ENCODE peak calls at places on chromosomes 2 and 18, in eight cellular contexts. T is lower lobe of right lung, M is PC-3, L is dorsolateral prefrontal cortex, N is small intestine, E is HCT116, B is SK-N-SH, Y is GM12865. K is an unnamed sample.
A peak's percentile ranks its signal among the peaks of the same experiment; 100 is the strongest.

GRCh38 chr2:64990823-64991222 is 1.6 kb downstream of the SLC1A4 start:
- DNase-seq in T (no peak), M (no peak), L (no peak), N (no peak), E (no peak), B (no peak), Y (no peak), K (peak; percentile 23)

GRCh38 chr2:223943561-223944008 is 1.6 kb downstream of the WDFY1 start:
- DNase-seq in T (no peak), M (peak; percentile 78), L (no peak), N (peak; percentile 77), E (no peak), B (peak; percentile 29), Y (no peak), K (peak; percentile 69)

GRCh38 chr2:65397122-65397521 is 35.3 kb downstream of the SPRED2 start:
- DNase-seq in T (no peak), M (peak; percentile 55), L (no peak), N (no peak), E (no peak), B (no peak), Y (peak; percentile 32), K (peak; percentile 13)

GRCh38 chr2:239328306-239329191 is 72.3 kb downstream of the HDAC4 start:
- DNase-seq in T (no peak), M (no peak), L (no peak), N (peak; percentile 84), E (no peak), B (peak; percentile 83), Y (no peak), K (peak; percentile 78)

GRCh38 chr2:191656389-191656788 is 21.5 kb upstream of the NABP1 start:
- DNase-seq in T (no peak), M (peak; percentile 15), L (no peak), N (no peak), E (no peak), B (no peak), Y (no peak), K (peak; percentile 92)

GRCh38 chr2:110107092-110108079 is 8.2 kb downstream of the MALL start:
- DNase-seq in T (no peak), M (peak; percentile 38), L (no peak), N (peak; percentile 97), E (no peak), B (no peak), Y (no peak), K (no peak)

GRCh38 chr2:237408280-237408679 is 5.7 kb downstream of the COL6A3 start:
- DNase-seq in T (no peak), M (no peak), L (no peak), N (no peak), E (no peak), B (no peak), Y (no peak), K (peak; percentile 71)

GRCh38 chr2:70104231-70105111 is 17.2 kb downstream of the PCBP1 start:
- DNase-seq in T (no peak), M (no peak), L (no peak), N (no peak), E (no peak), B (peak; percentile 67), Y (peak; percentile 84), K (peak; percentile 78)

GRCh38 chr18:68797901-68798300 is at the start of gene CCDC102B:
- DNase-seq in T (no peak), M (peak; percentile 52), L (no peak), N (no peak), E (no peak), B (peak; percentile 4), Y (no peak), K (peak; percentile 81)

DNA sequence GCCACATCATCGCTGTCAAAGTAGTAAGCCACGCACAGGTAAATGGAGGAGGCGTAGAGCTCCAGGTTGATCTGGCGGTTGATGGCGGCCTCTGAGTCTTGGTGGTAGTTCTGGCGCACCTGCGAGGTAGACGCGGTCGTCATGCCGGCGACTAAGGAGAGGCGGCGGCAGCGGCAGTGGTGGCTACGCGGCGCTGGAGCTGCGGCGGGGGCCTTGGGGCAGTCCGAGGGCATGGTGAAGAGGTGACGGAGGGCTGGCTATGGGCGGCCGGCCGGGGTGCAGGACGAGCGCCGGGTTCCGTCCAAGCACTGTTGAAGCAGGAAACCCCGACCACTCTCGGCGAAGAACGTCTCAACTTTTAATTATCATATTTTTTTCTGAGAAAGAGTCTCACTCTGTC is 12.7 kb upstream of the ZNF513 start:
- DNase-seq in T (no peak), M (no peak), L (no peak), N (no peak), E (no peak), B (no peak), Y (no peak), K (no peak)
- H3K4me3 ChIP-seq in T (no peak overlapping the region), M (no peak overlapping the region), L (no peak overlapping the region), N (no peak overlapping the region), E (no peak overlapping the region), B (no peak overlapping the region), Y (no peak overlapping the region), K (no peak overlapping the region)

GRCh38 chr2:217964658-217965161 is 38.1 kb downstream of the TNS1 start:
- DNase-seq in T (peak; percentile 43), M (no peak), L (no peak), N (peak; percentile 6), E (no peak), B (peak; percentile 51), Y (no peak), K (no peak)

GRCh38 chr2:217964255-217964654 is 38.5 kb downstream of the TNS1 start:
- DNase-seq in T (no peak), M (no peak), L (no peak), N (no peak), E (no peak), B (no peak), Y (no peak), K (no peak)

GRCh38 chr2:217970206-217970605 is 32.6 kb downstream of the TNS1 start:
- DNase-seq in T (no peak), M (no peak), L (no peak), N (no peak), E (no peak), B (no peak), Y (no peak), K (peak; percentile 62)

GRCh38 chr2:217969588-217969987 is 33.2 kb downstream of the TNS1 start:
- DNase-seq in T (no peak), M (no peak), L (no peak), N (no peak), E (no peak), B (no peak), Y (no peak), K (no peak)

DNA sequence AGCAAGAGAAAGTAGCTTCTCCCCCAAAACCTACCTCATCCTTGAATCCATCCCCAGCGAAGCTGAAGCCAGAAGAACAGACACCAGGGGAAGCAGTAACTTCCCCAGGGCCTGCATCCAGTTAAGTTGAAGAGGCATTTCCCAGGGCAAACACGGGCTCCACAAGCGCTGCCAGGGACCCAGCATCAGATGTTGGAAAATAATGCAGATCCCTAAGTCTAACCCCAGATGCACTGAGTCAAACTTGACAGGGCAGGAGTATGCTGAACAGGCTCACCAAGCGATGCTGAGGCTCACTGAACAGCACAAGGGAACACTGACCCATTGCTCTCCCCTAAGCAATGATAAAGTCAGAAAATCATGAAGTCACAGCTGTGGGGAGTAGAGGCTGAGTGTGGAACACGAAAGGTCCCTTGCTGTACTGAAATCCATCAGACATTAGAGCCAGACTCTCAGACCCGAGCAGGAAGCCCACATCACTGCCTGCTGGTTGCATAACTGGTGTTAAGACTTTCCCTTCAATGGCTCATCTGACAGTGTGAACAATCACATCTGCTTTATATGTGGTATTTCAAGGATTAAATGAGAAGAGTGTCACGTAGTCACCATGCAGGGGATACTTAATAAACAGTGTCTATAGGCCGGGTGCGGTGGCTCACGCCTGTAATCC is 36.3 kb downstream of the TNS1 start:
- DNase-seq in T (peak; percentile 22), M (no peak), L (no peak), N (no peak), E (no peak), B (no peak), Y (no peak), K (no peak)
- H3K4me3 ChIP-seq in T (no peak overlapping the region), M (no peak overlapping the region), L (no peak overlapping the region), N (no peak overlapping the region), E (no peak overlapping the region), B (no peak overlapping the region), Y (no peak overlapping the region), K (no peak overlapping the region)

DNA sequence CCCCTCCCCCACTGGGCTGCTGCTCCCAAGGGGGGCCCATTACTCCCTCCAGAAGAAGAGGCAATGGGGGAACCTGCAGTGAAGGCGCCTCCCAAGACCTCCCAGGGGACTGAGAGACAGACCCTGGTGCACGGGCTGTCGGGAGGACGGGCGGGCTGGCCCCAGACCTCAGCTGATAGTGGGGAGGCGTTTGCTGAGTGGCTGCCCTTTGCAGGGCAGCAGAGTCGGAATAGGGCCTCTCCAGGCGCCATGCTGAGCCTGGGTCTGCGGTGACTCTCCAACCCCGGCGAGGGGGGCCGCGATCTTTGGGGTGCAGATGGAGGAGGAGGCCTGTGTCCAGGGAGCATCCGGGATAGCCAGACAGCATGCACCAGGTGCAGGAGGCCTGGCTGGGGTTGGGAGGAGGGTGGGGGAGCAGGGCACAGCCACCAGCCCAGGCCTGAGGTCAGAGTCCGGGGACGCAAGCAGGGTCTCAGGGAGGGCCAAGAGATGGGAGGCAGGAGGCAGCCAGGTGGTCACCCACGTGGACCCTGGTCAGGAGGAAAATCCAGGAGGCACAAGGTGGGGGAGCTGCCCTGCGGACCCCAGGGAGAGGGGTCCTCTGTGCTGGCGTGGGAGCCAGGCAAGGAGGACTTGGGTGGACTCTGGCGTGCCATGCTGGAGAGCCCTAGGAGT is 11.0 kb downstream of the CROCC2 start:
- DNase-seq in T (peak; percentile 41), M (no peak), L (peak; percentile 26), N (no peak), E (no peak), B (no peak), Y (no peak), K (no peak)
- H3K4me3 ChIP-seq in T (no peak overlapping the region), M (no peak overlapping the region), L (no peak overlapping the region), N (no peak overlapping the region), E (no peak overlapping the region), B (no peak overlapping the region), Y (no peak overlapping the region), K (peak overlapping the region; percentile 13)

GRCh38 chr2:40451926-40452605 is at the start of gene SLC8A1:
- DNase-seq in T (peak; percentile 55), M (no peak), L (no peak), N (peak; percentile 29), E (no peak), B (peak; percentile 93), Y (no peak), K (peak; percentile 81)

GRCh38 chr2:40463112-40463511 is 11.2 kb upstream of the SLC8A1 start:
- DNase-seq in T (no peak), M (no peak), L (no peak), N (no peak), E (no peak), B (no peak), Y (no peak), K (no peak)

GRCh38 chr2:40455661-40456060 is 3.8 kb upstream of the SLC8A1 start:
- DNase-seq in T (peak; percentile 71), M (peak; percentile 57), L (no peak), N (no peak), E (no peak), B (no peak), Y (no peak), K (no peak)

GRCh38 chr2:40458271-40458794 is 6.4 kb upstream of the SLC8A1 start:
- DNase-seq in T (no peak), M (no peak), L (no peak), N (no peak), E (no peak), B (peak; percentile 49), Y (no peak), K (no peak)

DNA sequence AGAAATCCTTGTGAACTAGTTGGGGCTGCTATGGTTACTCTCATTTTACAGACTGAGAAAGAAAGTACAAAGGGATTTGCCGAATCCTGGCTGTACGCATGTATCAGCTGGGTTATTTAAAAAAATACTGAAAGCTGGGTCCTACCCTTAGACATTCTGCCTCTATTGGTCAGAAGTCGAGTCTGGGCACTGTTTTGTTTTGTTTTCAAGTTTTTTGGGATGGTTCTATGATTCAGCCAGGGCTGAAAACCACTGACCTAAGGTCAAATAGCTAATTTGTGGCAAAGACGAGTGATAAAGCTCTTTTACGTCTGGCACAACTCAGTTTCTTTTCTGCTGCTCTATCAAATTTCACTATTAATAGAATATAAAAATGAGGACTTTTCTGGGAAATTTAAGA is 6.0 kb upstream of the SLC8A1 start:
- DNase-seq in T (no peak), M (no peak), L (no peak), N (no peak), E (no peak), B (no peak), Y (no peak), K (peak; percentile 17)
- H3K4me3 ChIP-seq in T (no peak overlapping the region), M (no peak overlapping the region), L (no peak overlapping the region), N (no peak overlapping the region), E (no peak overlapping the region), B (no peak overlapping the region), Y (no peak overlapping the region), K (no peak overlapping the region)

K was measured in adipocyte.